ENCODE peak calls at places on chromosomes 1 and 21, in four cellular contexts. W, Y, A and R are unnamed samples.

GRCh38 chr1:153400244-153400643 is 9.4 kb upstream of the S100A8 start:
- DNase-seq in W (no peak), Y (peak; percentile 1), A (no peak), R (no peak)

GRCh38 chr21:32122082-32122481 is 156.8 kb downstream of the MIS18A start:
- DNase-seq in W (no peak), Y (no peak), A (no peak), R (no peak)

GRCh38 chr1:37661401-37661800 is 26.7 kb upstream of the RSPO1 start:
- DNase-seq in W (no peak), Y (no peak), A (no peak), R (no peak)

GRCh38 chr1:47235822-47236221 is 3.8 kb upstream of the TAL1 start:
- DNase-seq in W (no peak), Y (no peak), A (no peak), R (no peak)

GRCh38 chr1:2526824-2527552 is 592 bp upstream of the PANK4 start:
- DNase-seq in W (no peak), Y (peak; percentile 23), A (peak; percentile 31), R (peak; percentile 72)

GRCh38 chr1:44849575-44850132 is 6.6 kb upstream of the PTCH2 start:
- DNase-seq in W (no peak), Y (no peak), A (no peak), R (no peak)

GRCh38 chr1:43688594-43689000 is 18.7 kb upstream of the ST3GAL3 start:
- DNase-seq in W (no peak), Y (peak; percentile 70), A (peak; percentile 69), R (no peak)

GRCh38 chr1:80056179-80056578 is 1049.6 kb upstream of the ADGRL4 start:
- DNase-seq in W (no peak), Y (no peak), A (no peak), R (peak; percentile 75)

GRCh38 chr1:224498574-224499170 is 64.1 kb upstream of the WDR26 start:
- DNase-seq in W (no peak), Y (peak; percentile 42), A (no peak), R (no peak)

GRCh38 chr1:115196291-115196690 is 107.0 kb upstream of the TSPAN2 start:
- DNase-seq in W (no peak), Y (no peak), A (no peak), R (no peak)

GRCh38 chr1:85203573-85204169 is 2.9 kb upstream of the SYDE2 start:
- DNase-seq in W (no peak), Y (peak; percentile 38), A (peak; percentile 2), R (peak; percentile 68)

GRCh38 chr1:35573198-35573775 is at the start of gene TFAP2E:
- DNase-seq in W (peak; percentile 62), Y (peak; percentile 32), A (peak; percentile 46), R (no peak)

GRCh38 chr1:150976879-150977694 is 2.5 kb upstream of the CERS2 start:
- DNase-seq in W (peak; percentile 91), Y (no peak), A (no peak), R (no peak)

GRCh38 chr1:40583980-40584379 is 52.5 kb downstream of the ZNF684 start:
- DNase-seq in W (no peak), Y (no peak), A (no peak), R (no peak)

GRCh38 chr1:99590578-99591209 is 55.2 kb upstream of the PALMD start:
- DNase-seq in W (no peak), Y (peak; percentile 77), A (peak; percentile 97), R (no peak)

DNA sequence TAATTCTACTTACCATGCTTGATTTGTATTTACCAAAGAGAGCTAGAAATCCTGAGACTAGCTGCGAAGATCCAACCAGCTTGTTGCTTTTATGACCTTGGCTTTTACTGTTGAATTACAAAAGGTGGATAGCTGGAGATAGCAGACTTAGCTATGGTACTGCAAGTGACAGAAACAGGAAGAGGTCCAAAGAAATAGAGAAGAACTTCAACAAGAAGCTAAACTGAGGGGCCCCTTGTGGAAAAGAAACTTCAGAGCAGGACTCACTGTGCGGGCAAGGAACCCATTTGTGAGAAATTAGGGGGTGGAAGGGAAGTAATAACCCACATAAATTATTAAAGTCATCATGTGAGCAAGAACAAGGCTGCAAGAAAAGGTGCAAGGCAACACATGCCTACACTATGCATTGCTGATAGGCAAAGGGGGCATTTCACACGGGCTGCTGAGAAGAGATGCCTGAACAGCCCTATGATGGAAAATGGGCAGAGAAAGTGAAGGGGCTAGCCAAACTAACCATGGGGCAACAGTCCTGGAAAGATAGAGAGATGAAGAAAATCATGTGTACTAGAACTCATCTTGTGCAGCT is 116.6 kb upstream of the PRDX6 start:
- DNase-seq in W (no peak), Y (no peak), A (no peak), R (no peak)
- H3K4me3 ChIP-seq in W (no peak overlapping the region), Y (no peak overlapping the region), A (no peak overlapping the region), R (no peak overlapping the region)

GRCh38 chr1:41672641-41673313 is 188.3 kb upstream of the EDN2 start:
- DNase-seq in W (no peak), Y (peak; percentile 92), A (peak; percentile 76), R (no peak)

GRCh38 chr1:41673806-41674205 is 189.3 kb upstream of the EDN2 start:
- DNase-seq in W (no peak), Y (no peak), A (no peak), R (no peak)

GRCh38 chr1:41672173-41672572 is 187.7 kb upstream of the EDN2 start:
- DNase-seq in W (no peak), Y (peak; percentile 53), A (peak; percentile 67), R (no peak)

GRCh38 chr1:41674501-41674900 is 190.0 kb upstream of the EDN2 start:
- DNase-seq in W (no peak), Y (no peak), A (no peak), R (no peak)

GRCh38 chr1:41673355-41673754 is 188.9 kb upstream of the EDN2 start:
- DNase-seq in W (no peak), Y (peak; percentile 58), A (peak; percentile 61), R (no peak)
- H3K4me3 ChIP-seq in W (no peak overlapping the region), Y (no peak overlapping the region), A (no peak overlapping the region), R (no peak overlapping the region)

GRCh38 chr1:8059161-8059622 is 33.1 kb upstream of the ERRFI1 start:
- DNase-seq in W (no peak), Y (peak; percentile 94), A (peak; percentile 73), R (no peak)

GRCh38 chr1:8062861-8063260 is 36.8 kb upstream of the ERRFI1 start:
- DNase-seq in W (no peak), Y (no peak), A (no peak), R (no peak)

GRCh38 chr1:8061673-8062386 is 35.7 kb upstream of the ERRFI1 start:
- DNase-seq in W (no peak), Y (peak; percentile 49), A (peak; percentile 55), R (no peak)

GRCh38 chr1:8063298-8064068 is 37.4 kb upstream of the ERRFI1 start:
- DNase-seq in W (no peak), Y (no peak), A (no peak), R (no peak)

GRCh38 chr1:8061210-8061609 is 35.1 kb upstream of the ERRFI1 start:
- DNase-seq in W (peak; percentile 54), Y (peak; percentile 96), A (peak; percentile 94), R (peak; percentile 89)
- H3K4me3 ChIP-seq in W (no peak overlapping the region), Y (no peak overlapping the region), A (no peak overlapping the region), R (no peak overlapping the region)

DNA sequence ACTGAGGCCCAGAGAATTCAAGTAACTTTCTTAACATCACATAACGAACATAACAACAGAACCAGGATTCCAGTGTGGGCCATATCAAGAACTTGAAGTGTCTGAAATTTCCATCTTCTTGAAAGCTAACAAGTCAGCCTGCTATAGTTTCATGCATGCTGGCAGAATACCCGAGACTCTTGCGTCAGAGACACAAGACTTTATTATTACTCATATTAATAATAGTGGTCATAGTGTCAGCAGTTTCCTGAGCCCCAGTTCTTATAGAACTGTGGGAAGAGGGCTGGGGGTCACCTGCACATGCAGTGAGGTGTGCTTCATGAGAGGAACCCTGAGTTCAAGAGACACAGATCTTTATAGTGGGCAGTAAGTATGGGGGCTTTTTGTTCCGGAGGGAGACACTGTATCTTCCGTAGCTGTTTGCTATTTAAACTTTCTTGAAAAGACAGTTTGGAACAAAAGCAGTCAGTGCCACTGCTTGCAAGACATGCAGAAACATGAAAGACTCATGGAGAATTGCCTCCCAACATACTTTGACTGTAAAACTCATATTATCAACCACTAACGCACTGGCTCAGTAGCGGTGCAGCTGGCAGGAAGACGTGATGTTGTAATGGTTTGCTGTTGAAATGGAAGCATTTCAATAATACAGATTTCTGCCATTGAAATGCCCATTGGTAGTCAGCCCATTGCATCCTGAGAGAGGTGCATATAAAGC is 339.2 kb downstream of the ADGRL2 start:
- DNase-seq in W (no peak), Y (peak; percentile 58), A (no peak), R (no peak)
- H3K4me3 ChIP-seq in W (no peak overlapping the region), Y (no peak overlapping the region), A (no peak overlapping the region), R (no peak overlapping the region)

DNA sequence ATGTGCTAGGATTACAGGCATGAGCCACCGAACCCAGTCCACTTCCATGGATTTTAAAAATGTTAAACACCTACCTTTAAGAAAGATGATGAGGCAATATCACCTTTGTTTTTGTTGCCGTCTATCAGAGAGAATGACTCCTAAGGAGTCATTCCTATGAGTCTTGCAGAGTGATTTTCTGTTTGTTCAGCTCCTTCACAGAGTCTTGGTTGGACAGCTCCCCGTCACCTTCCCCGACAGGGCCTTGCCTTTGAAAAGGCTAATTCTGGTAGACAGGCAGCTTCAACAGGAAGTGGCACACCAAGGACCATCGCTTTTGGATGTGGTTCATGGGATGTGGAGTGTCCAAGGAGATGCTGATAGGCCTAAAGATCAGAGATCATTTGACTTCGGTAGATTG is 17.5 kb downstream of the ZBTB18 start:
- DNase-seq in W (peak; percentile 22), Y (no peak), A (no peak), R (no peak)
- H3K4me3 ChIP-seq in W (no peak overlapping the region), Y (no peak overlapping the region), A (no peak overlapping the region), R (no peak overlapping the region)

DNA sequence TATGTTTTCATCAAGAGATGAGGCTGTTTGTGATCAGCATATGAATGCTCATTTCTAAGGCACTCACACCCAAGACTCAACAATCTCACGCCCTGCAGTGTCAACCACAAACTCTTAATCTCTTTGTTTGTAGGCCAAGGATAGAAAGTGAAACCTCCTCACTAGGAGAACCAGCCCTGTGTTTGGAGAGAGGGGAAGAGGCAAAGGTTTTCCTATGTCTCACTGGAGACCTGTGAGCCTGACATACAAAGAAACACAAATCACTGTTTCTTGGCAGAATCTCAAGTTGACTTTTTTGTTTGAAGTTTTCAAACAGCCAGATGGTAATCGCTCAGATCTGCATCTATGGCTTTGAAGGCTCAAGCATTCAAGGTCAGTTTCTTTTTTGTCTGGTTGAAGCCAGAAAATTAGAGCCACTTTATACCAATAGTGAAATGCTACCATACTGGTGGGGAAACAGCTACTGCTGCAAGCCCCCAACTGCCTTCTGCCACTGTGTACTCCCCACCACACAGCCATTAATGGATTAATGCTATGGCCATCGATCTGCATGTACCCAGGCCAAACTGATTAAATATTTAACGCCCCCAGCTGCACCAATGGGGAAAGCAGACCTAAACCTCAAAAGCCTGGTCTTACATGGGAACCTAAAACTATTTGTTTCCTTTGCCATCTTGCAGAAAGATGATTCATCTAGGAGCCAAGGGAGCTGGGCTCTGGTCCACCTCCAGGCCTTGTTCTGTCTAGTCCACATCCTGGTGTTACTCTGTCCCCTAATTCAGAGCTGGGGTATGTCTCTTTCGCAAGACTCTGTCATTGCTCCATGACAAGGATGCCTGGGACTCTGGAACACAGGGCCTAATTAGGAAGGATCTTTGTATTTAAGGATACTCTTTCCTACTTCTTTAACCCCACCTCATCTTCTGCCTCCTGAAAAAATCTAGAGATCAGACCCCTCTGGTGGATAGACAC is 16.3 kb downstream of the PDZK1 start:
- DNase-seq in W (no peak), Y (peak; percentile 71), A (peak; percentile 89), R (peak; percentile 36)
- H3K4me3 ChIP-seq in W (no peak overlapping the region), Y (no peak overlapping the region), A (no peak overlapping the region), R (no peak overlapping the region)